ENCODE peak calls at places on chromosomes 2 and 18, in four cellular contexts. E is lung, F is heart left ventricle, Z is psoas muscle. H is an unnamed sample.

GRCh38 chr2:191369034-191369433 is 123.8 kb downstream of the MYO1B start:
- ATAC-seq in F (no peak), E (no peak), Z (no peak), H (no peak)

GRCh38 chr2:199206536-199206935 is 251.2 kb downstream of the SATB2 start:
- ATAC-seq in F (no peak), Z (no peak), E (no peak), H (no peak)

GRCh38 chr18:11751305-11752115 is 62.4 kb downstream of the GNAL start:
- ATAC-seq in Z (no peak), E (no peak), F (no peak), H (peak; percentile 10)

GRCh38 chr2:200218645-200219044 is 87.8 kb upstream of the SPATS2L start:
- ATAC-seq in E (no peak), Z (no peak), F (no peak), H (no peak)

GRCh38 chr2:10864888-10865551 is 46.7 kb upstream of the KCNF1 start:
- ATAC-seq in F (peak; percentile 16), Z (peak; percentile 76), E (no peak), H (no peak)

GRCh38 chr2:170744248-170745002 is 25.8 kb upstream of the ERICH2 start:
- ATAC-seq in E (no peak), Z (no peak), F (no peak), H (no peak)

GRCh38 chr2:144516417-144516980 is 3.4 kb downstream of the ZEB2 start:
- ATAC-seq in F (no peak), Z (peak; percentile 36), E (peak; percentile 3), H (peak; percentile 1)

GRCh38 chr2:144452169-144453038 is 67.5 kb downstream of the ZEB2 start:
- ATAC-seq in F (no peak), Z (peak; percentile 51), E (no peak), H (no peak)

GRCh38 chr2:241842620-241843211 is 16.0 kb downstream of the PDCD1 start:
- ATAC-seq in F (peak; percentile 47), Z (peak; percentile 32), E (no peak), H (peak; percentile 55)

GRCh38 chr2:71496156-71496770 is 42.9 kb downstream of the DYSF start:
- ATAC-seq in Z (no peak), E (no peak), F (no peak), H (no peak)

GRCh38 chr18:6605115-6605869 is 124.2 kb upstream of the ARHGAP28 start:
- ATAC-seq in F (no peak), E (peak; percentile 29), Z (peak; percentile 76), H (no peak)

GRCh38 chr2:196500686-196501431 is 138.7 kb upstream of the CCDC150 start:
- ATAC-seq in Z (no peak), E (no peak), F (no peak), H (no peak)

GRCh38 chr2:102147935-102148334 is 5.4 kb downstream of the IL1R1 start:
- ATAC-seq in F (no peak), Z (no peak), E (no peak), H (peak; percentile 66)

GRCh38 chr2:221708916-221709315 is 136.8 kb upstream of the EPHA4 start:
- ATAC-seq in F (no peak), Z (no peak), E (no peak), H (no peak)

GRCh38 chr2:189327879-189328351 is 113.4 kb upstream of the WDR75 start:
- ATAC-seq in E (no peak), Z (no peak), F (no peak), H (no peak)

GRCh38 chr2:189328451-189329249 is 112.6 kb upstream of the WDR75 start:
- ATAC-seq in Z (no peak), E (no peak), F (no peak), H (no peak)
- H3K4me3 ChIP-seq in Z (no peak overlapping the region), E (no peak overlapping the region), F (no peak overlapping the region), H (no peak overlapping the region)

GRCh38 chr18:22558945-22559385 is 141.2 kb upstream of the CTAGE1 start:
- ATAC-seq in Z (peak; percentile 42), F (peak; percentile 19), E (peak; percentile 34), H (peak; percentile 59)
- H3K4me3 ChIP-seq in Z (peak overlapping the region; percentile 68), F (peak overlapping the region; percentile 65), E (no peak overlapping the region), H (peak overlapping the region; percentile 55)

DNA sequence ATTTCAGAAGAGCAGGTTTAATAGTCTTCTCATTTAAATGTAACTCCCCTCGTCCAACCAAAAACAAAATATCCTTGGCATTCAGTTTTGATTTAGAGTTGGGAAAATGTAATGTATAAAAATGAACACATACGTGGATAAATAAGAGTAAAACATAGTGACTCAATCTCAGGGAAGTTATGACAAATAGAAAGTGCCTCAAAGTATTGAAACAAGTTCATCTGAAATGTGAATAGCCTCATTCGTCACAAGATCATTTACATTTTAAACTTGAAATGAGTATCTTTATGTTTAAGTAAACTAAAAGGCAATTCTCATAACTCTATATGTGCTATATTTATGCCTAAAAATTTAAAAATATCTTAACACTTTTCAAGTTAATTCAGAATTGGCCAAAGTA is 122.2 kb upstream of the SMAD7 start:
- ATAC-seq in E (no peak), Z (no peak), F (no peak), H (no peak)
- H3K4me3 ChIP-seq in E (no peak overlapping the region), Z (no peak overlapping the region), F (peak overlapping the region; percentile 37), H (peak overlapping the region; percentile 15)

GRCh38 chr2:28956890-28957289 is 24.2 kb upstream of the TOGARAM2 start:
- ATAC-seq in F (no peak), E (no peak), Z (no peak), H (no peak)
- H3K4me3 ChIP-seq in F (peak overlapping the region; percentile 43), E (no peak overlapping the region), Z (no peak overlapping the region), H (no peak overlapping the region)

GRCh38 chr2:157439792-157440186 is 4.1 kb downstream of the CYTIP start:
- ATAC-seq in E (no peak), Z (no peak), F (no peak), H (no peak)
- H3K4me3 ChIP-seq in E (no peak overlapping the region), Z (no peak overlapping the region), F (no peak overlapping the region), H (no peak overlapping the region)

GRCh38 chr2:197839327-197839726 is 34.9 kb downstream of the PLCL1 start:
- ATAC-seq in F (no peak), Z (no peak), E (no peak), H (no peak)
- H3K4me3 ChIP-seq in F (no peak overlapping the region), Z (no peak overlapping the region), E (no peak overlapping the region), H (no peak overlapping the region)

DNA sequence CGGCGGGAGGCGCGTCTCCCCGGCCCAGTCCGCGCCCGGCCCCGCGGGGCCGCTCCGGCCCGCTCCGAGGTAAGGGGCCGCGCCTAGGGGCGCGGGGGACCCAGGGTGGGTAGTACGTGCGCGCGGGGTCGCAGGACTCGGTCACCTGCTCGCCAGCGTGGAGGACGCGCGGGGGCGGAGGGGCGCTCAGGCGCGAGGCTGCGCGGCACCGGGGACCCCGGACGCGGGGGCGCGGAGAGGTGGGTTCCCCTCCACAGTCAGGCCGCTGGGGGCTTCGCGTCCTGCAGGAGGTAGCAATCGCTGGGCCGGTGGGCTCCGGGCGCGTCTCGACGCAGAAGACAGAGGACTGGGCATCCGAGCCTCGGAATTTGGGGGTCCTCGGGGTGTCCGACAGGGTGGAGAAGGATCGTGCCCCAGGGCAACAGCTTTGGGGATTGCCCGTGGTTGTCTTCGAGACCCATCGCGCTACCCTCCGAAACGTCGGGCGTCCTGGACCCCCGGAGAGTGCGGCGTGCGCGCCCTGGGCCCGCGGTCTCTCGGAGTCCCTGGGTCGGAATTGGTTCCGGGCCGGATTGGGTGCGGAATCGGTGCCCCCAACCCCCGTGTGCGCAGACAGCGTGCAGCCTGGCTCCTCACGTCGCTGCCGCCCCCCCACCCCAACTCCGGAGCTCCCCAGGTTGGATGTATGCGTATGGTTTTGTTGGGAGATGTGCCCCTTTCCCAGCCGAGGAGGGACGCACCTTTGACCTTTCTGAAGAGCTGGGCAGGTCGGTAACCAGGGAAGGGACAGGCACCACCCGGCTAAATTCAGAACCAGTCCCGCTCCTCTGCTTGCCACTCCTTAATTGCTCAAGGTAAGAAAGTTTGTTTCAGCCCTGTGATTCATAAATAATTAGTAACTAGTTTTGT is 661 bp downstream of the NPAS2 start:
- ATAC-seq in Z (no peak), F (no peak), E (no peak), H (peak; percentile 5)
- H3K4me3 ChIP-seq in Z (peak overlapping the region; percentile 83), F (peak overlapping the region; percentile 77), E (peak overlapping the region; percentile 63), H (peak overlapping the region; percentile 80)

DNA sequence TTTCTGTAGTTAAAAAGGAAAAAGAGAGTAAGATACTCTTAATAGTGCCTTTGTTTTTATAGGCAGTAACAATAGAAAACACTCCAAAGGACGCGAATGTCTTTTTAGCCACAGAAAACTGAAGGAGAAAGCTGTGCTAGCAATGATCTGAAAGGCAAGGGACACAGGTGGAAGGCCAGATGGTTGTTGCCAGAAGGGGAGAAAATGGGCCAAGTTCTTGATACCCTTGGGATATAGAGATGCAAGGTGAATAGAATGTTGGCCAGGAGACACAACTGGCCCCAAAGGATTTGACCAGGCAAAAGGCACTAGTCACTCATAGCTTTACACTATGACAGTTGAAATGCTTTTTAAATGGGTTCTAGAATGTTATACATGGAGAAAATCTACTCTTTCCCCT is 180.0 kb downstream of the NRXN1 start:
- ATAC-seq in Z (no peak), E (no peak), F (no peak), H (no peak)
- H3K4me3 ChIP-seq in Z (no peak overlapping the region), E (no peak overlapping the region), F (no peak overlapping the region), H (no peak overlapping the region)

GRCh38 chr2:25303517-25304338 is 38.0 kb downstream of the DNMT3A start:
- ATAC-seq in F (no peak), Z (peak; percentile 32), E (no peak), H (no peak)
- H3K4me3 ChIP-seq in F (no peak overlapping the region), Z (no peak overlapping the region), E (no peak overlapping the region), H (no peak overlapping the region)

GRCh38 chr2:42172020-42172419 is 2.9 kb downstream of the EML4 start:
- ATAC-seq in E (no peak), F (no peak), Z (no peak), H (no peak)
- H3K4me3 ChIP-seq in E (no peak overlapping the region), F (peak overlapping the region; percentile 76), Z (peak overlapping the region; percentile 14), H (no peak overlapping the region)